ENCODE peak calls at places on chromosome 6, in seven cellular contexts. One of them, this sample, is unnamed.

GRCh38 chr6:158474961-158475343 is 84.9 kb upstream of the TMEM181 start:
- DNase-seq in Peyer's patch: no peak
- DNase-seq in IMR-90: peak; percentile 65
- DNase-seq in right lobe of liver: no peak
- DNase-seq in uterus: no peak
- DNase-seq in heart left ventricle: no peak
- DNase-seq in HCT116: no peak
- DNase-seq in this sample: no peak

GRCh38 chr6:15255481-15256414 is 9.9 kb downstream of the JARID2 start:
- DNase-seq in Peyer's patch: peak; percentile 57
- DNase-seq in IMR-90: no peak
- DNase-seq in right lobe of liver: no peak
- DNase-seq in uterus: no peak
- DNase-seq in heart left ventricle: no peak
- DNase-seq in HCT116: no peak
- DNase-seq in this sample: no peak

GRCh38 chr6:107489636-107490567 is at the start of gene SOBP:
- DNase-seq in Peyer's patch: peak; percentile 60
- DNase-seq in IMR-90: peak; percentile 47
- DNase-seq in right lobe of liver: peak; percentile 57
- DNase-seq in uterus: peak; percentile 73
- DNase-seq in heart left ventricle: peak; percentile 83
- DNase-seq in HCT116: no peak
- DNase-seq in this sample: peak; percentile 89

GRCh38 chr6:150394053-150394875 is 25.5 kb downstream of the IYD start:
- DNase-seq in Peyer's patch: no peak
- DNase-seq in IMR-90: no peak
- DNase-seq in right lobe of liver: no peak
- DNase-seq in uterus: no peak
- DNase-seq in heart left ventricle: no peak
- DNase-seq in HCT116: no peak
- DNase-seq in this sample: no peak

GRCh38 chr6:159013229-159013628 is 13.2 kb upstream of the RSPH3 start:
- DNase-seq in Peyer's patch: no peak
- DNase-seq in IMR-90: no peak
- DNase-seq in right lobe of liver: no peak
- DNase-seq in uterus: no peak
- DNase-seq in heart left ventricle: no peak
- DNase-seq in HCT116: no peak
- DNase-seq in this sample: no peak

GRCh38 chr6:166562726-166563125 is 23.8 kb downstream of the RAMACL start:
- DNase-seq in Peyer's patch: no peak
- DNase-seq in IMR-90: no peak
- DNase-seq in right lobe of liver: no peak
- DNase-seq in uterus: no peak
- DNase-seq in heart left ventricle: no peak
- DNase-seq in HCT116: no peak
- DNase-seq in this sample: no peak

GRCh38 chr6:23349521-23350147 is 776.4 kb upstream of the NRSN1 start:
- DNase-seq in Peyer's patch: no peak
- DNase-seq in IMR-90: peak; percentile 96
- DNase-seq in right lobe of liver: no peak
- DNase-seq in uterus: no peak
- DNase-seq in heart left ventricle: no peak
- DNase-seq in HCT116: peak; percentile 12
- DNase-seq in this sample: no peak

GRCh38 chr6:139577124-139577800 is 202.8 kb upstream of the CITED2 start:
- DNase-seq in Peyer's patch: no peak
- DNase-seq in IMR-90: peak; percentile 44
- DNase-seq in right lobe of liver: no peak
- DNase-seq in uterus: no peak
- DNase-seq in heart left ventricle: no peak
- DNase-seq in HCT116: no peak
- DNase-seq in this sample: no peak

GRCh38 chr6:110414669-110415296 is 592 bp downstream of the DDO start:
- DNase-seq in Peyer's patch: no peak
- DNase-seq in IMR-90: no peak
- DNase-seq in right lobe of liver: no peak
- DNase-seq in uterus: no peak
- DNase-seq in heart left ventricle: no peak
- DNase-seq in HCT116: no peak
- DNase-seq in this sample: no peak

GRCh38 chr6:165940366-165940765 is 227.3 kb downstream of the TBXT start:
- DNase-seq in Peyer's patch: no peak
- DNase-seq in IMR-90: no peak
- DNase-seq in right lobe of liver: no peak
- DNase-seq in uterus: no peak
- DNase-seq in heart left ventricle: no peak
- DNase-seq in HCT116: no peak
- DNase-seq in this sample: no peak

GRCh38 chr6:53794073-53794719 is 609 bp upstream of the LRRC1 start:
- DNase-seq in Peyer's patch: peak; percentile 87
- DNase-seq in IMR-90: peak; percentile 87
- DNase-seq in right lobe of liver: peak; percentile 70
- DNase-seq in uterus: peak; percentile 48
- DNase-seq in heart left ventricle: peak; percentile 60
- DNase-seq in HCT116: peak; percentile 56
- DNase-seq in this sample: peak; percentile 86

GRCh38 chr6:91659881-91660280 is 1073.0 kb upstream of the MAP3K7 start:
- DNase-seq in Peyer's patch: no peak
- DNase-seq in IMR-90: no peak
- DNase-seq in right lobe of liver: no peak
- DNase-seq in uterus: no peak
- DNase-seq in heart left ventricle: no peak
- DNase-seq in HCT116: no peak
- DNase-seq in this sample: no peak

GRCh38 chr6:75012018-75012417 is 193.8 kb downstream of the COL12A1 start:
- DNase-seq in Peyer's patch: no peak
- DNase-seq in IMR-90: peak; percentile 44
- DNase-seq in right lobe of liver: no peak
- DNase-seq in uterus: no peak
- DNase-seq in heart left ventricle: no peak
- DNase-seq in HCT116: no peak
- DNase-seq in this sample: no peak

GRCh38 chr6:117483645-117484016 is 1.2 kb downstream of the DCBLD1 start:
- DNase-seq in Peyer's patch: no peak
- DNase-seq in IMR-90: peak; percentile 48
- DNase-seq in right lobe of liver: no peak
- DNase-seq in uterus: no peak
- DNase-seq in heart left ventricle: no peak
- DNase-seq in HCT116: no peak
- DNase-seq in this sample: no peak

GRCh38 chr6:47438481-47439347 is 38.9 kb upstream of the CD2AP start:
- DNase-seq in Peyer's patch: no peak
- DNase-seq in IMR-90: no peak
- DNase-seq in right lobe of liver: no peak
- DNase-seq in uterus: no peak
- DNase-seq in heart left ventricle: peak; percentile 41
- DNase-seq in HCT116: no peak
- DNase-seq in this sample: peak; percentile 65

GRCh38 chr6:123629234-123629941 is 7.4 kb downstream of the TRDN start:
- DNase-seq in Peyer's patch: no peak
- DNase-seq in IMR-90: no peak
- DNase-seq in right lobe of liver: no peak
- DNase-seq in uterus: no peak
- DNase-seq in heart left ventricle: no peak
- DNase-seq in HCT116: no peak
- DNase-seq in this sample: no peak

GRCh38 chr6:37971263-37971662 is 151.7 kb downstream of the ZFAND3 start:
- DNase-seq in Peyer's patch: no peak
- DNase-seq in IMR-90: no peak
- DNase-seq in right lobe of liver: no peak
- DNase-seq in uterus: no peak
- DNase-seq in heart left ventricle: no peak
- DNase-seq in HCT116: no peak
- DNase-seq in this sample: no peak

GRCh38 chr6:37971711-37972410 is 152.3 kb downstream of the ZFAND3 start:
- DNase-seq in Peyer's patch: no peak
- DNase-seq in IMR-90: peak; percentile 72
- DNase-seq in right lobe of liver: no peak
- DNase-seq in uterus: no peak
- DNase-seq in heart left ventricle: no peak
- DNase-seq in HCT116: no peak
- DNase-seq in this sample: no peak

GRCh38 chr6:37966801-37967200 is 147.3 kb downstream of the ZFAND3 start:
- DNase-seq in Peyer's patch: no peak
- DNase-seq in IMR-90: no peak
- DNase-seq in right lobe of liver: no peak
- DNase-seq in uterus: no peak
- DNase-seq in heart left ventricle: no peak
- DNase-seq in HCT116: no peak
- DNase-seq in this sample: no peak

GRCh38 chr6:37967651-37968050 is 148.1 kb downstream of the ZFAND3 start:
- DNase-seq in Peyer's patch: no peak
- DNase-seq in IMR-90: no peak
- DNase-seq in right lobe of liver: no peak
- DNase-seq in uterus: no peak
- DNase-seq in heart left ventricle: no peak
- DNase-seq in HCT116: no peak
- DNase-seq in this sample: no peak

DNA sequence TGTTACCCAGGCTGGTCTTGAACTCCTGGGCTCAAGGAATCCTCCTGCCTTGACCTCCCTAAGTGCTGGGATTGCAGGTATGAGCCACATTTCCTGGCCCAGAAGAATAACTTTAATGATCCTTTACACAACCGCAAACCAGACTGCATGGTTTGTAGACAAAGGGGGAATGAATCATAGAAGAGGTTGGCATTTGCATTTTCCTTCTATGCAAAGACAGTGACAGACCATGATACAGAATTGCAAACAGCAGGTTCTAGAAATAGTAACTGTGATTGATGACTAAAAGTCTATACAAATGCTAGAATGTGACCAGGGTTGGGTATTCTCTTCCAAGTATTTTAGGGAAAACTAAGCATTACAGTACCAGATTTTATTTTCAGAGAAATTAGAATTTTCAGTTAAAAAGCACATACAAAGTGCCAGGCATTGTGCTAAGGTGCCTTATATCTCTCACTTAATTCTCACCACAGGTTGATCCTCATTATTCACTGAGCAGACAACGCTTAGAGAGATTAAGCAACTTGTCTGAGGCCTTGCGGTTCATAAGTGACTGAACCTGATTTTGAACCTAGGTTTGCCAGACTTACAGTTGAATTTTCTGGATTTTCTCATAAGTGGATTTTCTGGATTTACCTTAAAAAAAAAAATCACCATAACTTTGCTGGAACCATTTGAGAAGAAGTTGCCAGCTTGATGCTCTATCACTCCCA is 146.6 kb downstream of the ZFAND3 start:
- DNase-seq in Peyer's patch: no peak
- DNase-seq in IMR-90: peak; percentile 48
- DNase-seq in right lobe of liver: no peak
- DNase-seq in uterus: no peak
- DNase-seq in heart left ventricle: no peak
- DNase-seq in HCT116: no peak
- DNase-seq in this sample: no peak
- H3K9me3 ChIP-seq in Peyer's patch: no peaks in the 10 kb centered on the region
- H3K9me3 ChIP-seq in IMR-90: no peaks in the 10 kb centered on the region
- H3K9me3 ChIP-seq in right lobe of liver: no peaks in the 10 kb centered on the region
- H3K9me3 ChIP-seq in uterus: no peaks in the 10 kb centered on the region
- H3K9me3 ChIP-seq in heart left ventricle: no peaks in the 10 kb centered on the region
- H3K9me3 ChIP-seq in HCT116: no peaks in the 10 kb centered on the region
- H3K9me3 ChIP-seq in this sample: no peaks in the 10 kb centered on the region

DNA sequence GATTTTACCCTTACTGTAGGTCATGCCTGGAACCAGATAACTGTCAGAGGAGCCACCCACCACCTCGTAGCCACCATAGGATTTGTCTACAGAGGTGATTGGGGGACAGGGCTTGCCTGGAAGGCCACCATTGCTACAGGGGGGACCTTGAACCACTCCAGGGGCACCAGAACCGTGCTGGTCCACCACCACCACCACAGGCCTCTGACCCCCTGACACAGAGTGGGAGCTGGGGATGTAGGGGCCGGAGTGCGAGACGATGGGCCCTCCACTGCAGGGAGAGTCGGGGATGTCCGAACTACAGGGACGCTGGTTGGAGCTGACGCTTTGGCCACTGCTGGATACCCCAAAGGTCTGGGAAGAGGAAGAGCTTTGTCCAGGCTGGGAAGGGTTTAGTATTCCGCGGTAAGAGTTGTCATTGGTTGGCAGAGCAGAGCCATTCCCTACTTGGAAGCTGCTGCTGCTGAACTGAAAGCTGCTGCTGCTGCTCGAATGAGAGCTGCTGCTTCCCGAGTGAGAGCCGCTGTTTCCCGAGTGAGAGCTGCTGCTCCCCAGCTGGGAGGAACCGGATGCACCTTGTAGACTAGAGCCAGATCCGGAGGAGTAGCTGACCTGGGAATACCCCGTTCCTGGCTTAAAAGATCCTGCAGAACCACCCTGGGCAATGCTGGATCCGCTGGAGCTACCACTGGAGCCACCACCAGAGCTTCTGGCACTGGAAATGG is 2.2 kb downstream of the PSORS1C1 start:
- DNase-seq in Peyer's patch: peak; percentile 45
- DNase-seq in IMR-90: no peak
- DNase-seq in right lobe of liver: no peak
- DNase-seq in uterus: peak; percentile 64
- DNase-seq in heart left ventricle: peak; percentile 60
- DNase-seq in HCT116: no peak
- DNase-seq in this sample: no peak
- H3K4me3 ChIP-seq in Peyer's patch: no peak overlapping the region
- H3K4me3 ChIP-seq in IMR-90: no peak overlapping the region
- H3K4me3 ChIP-seq in right lobe of liver: no peak overlapping the region
- H3K4me3 ChIP-seq in uterus: peak overlapping the region; percentile 22
- H3K4me3 ChIP-seq in heart left ventricle: no peak overlapping the region
- H3K4me3 ChIP-seq in HCT116: no peak overlapping the region
- H3K4me3 ChIP-seq in this sample: no peak overlapping the region

GRCh38 chr6:31822038-31822821 is 5.3 kb upstream of the HSPA1B start:
- DNase-seq in Peyer's patch: peak; percentile 88
- DNase-seq in IMR-90: peak; percentile 64
- DNase-seq in right lobe of liver: peak; percentile 77
- DNase-seq in uterus: peak; percentile 94
- DNase-seq in heart left ventricle: peak; percentile 89
- DNase-seq in HCT116: no peak
- DNase-seq in this sample: peak; percentile 97
- TF ChIP-seq POLR2A in Peyer's patch: peak; percentile 73
- TF ChIP-seq POLR2A in IMR-90: peak; percentile 54
- TF ChIP-seq POLR2A in right lobe of liver: peak; percentile 36
- TF ChIP-seq POLR2A in uterus: peak; percentile 90
- TF ChIP-seq POLR2A in heart left ventricle: no peak
- TF ChIP-seq POLR2A in HCT116: no peak
- TF ChIP-seq POLR2A in this sample: peak; percentile 74

DNA sequence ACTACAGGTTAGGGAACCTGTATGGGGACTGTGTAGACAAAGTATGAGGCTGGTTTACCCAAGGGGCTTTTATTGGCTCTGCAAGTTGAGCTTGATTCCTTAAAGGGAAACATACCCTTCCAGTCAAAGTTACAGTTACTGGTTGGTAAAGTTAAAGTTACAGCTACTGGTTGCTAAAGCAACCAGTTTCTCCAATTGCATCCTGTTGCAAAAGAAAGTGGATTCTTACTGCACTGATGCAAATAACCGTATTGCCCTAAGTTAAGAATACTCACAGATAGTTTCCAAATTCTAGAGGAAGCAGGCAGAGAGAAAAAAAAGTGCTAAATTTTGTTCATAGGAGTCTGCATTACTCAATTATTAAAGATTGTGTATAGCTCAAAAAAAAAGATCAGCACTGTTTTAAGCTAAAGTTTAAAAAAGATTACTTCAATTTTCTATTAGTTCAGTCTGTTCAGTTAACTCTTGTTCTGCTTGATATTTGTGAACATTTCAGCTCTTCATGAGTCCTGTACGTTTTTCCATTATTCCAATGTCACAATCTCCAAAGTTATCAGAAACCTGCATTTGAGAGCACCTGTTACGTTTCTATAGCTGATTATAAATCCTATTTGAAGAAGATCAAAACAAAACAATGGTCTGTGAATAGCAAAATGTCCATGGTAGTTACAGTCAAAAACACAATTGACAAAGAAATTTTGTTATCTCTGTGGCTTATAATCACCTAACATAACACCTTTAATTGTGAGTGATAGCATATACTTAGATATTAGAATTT is 8.6 kb upstream of the IL22RA2 start:
- DNase-seq in Peyer's patch: no peak
- DNase-seq in IMR-90: no peak
- DNase-seq in right lobe of liver: no peak
- DNase-seq in uterus: no peak
- DNase-seq in heart left ventricle: no peak
- DNase-seq in HCT116: no peak
- DNase-seq in this sample: no peak
- H3K9me3 ChIP-seq in Peyer's patch: peaks cover 13% of the 10 kb centered on the region
- H3K9me3 ChIP-seq in IMR-90: peaks cover 21% of the 10 kb centered on the region
- H3K9me3 ChIP-seq in right lobe of liver: no peaks in the 10 kb centered on the region
- H3K9me3 ChIP-seq in uterus: no peaks in the 10 kb centered on the region
- H3K9me3 ChIP-seq in heart left ventricle: no peaks in the 10 kb centered on the region
- H3K9me3 ChIP-seq in HCT116: peaks cover 3% of the 10 kb centered on the region
- H3K9me3 ChIP-seq in this sample: no peaks in the 10 kb centered on the region